ENCODE peak calls at places on chromosomes 13 and 19, in four cellular contexts. One of them, this sample, is unnamed.

GRCh38 chr13:49533586-49534269 is 38.0 kb downstream of the PHF11 start:
- DNase-seq in ovary: no peak
- DNase-seq in ACHN: no peak
- DNase-seq in astrocyte of the hippocampus: no peak
- DNase-seq in this sample: no peak

GRCh38 chr19:5913739-5914357 is at the start of gene CAPS:
- DNase-seq in ovary: no peak
- DNase-seq in ACHN: peak; percentile 76
- DNase-seq in astrocyte of the hippocampus: peak; percentile 94
- DNase-seq in this sample: peak; percentile 23

GRCh38 chr13:65540064-65540635 is 1690.0 kb downstream of the PCDH9 start:
- DNase-seq in ovary: no peak
- DNase-seq in ACHN: no peak
- DNase-seq in astrocyte of the hippocampus: peak; percentile 6
- DNase-seq in this sample: no peak

GRCh38 chr19:35166100-35167063 is 11.8 kb downstream of the FXYD5 start:
- DNase-seq in ovary: no peak
- DNase-seq in ACHN: no peak
- DNase-seq in astrocyte of the hippocampus: no peak
- DNase-seq in this sample: no peak

GRCh38 chr19:56566904-56567273 is 379 bp upstream of the ZNF470 start:
- DNase-seq in ovary: peak; percentile 68
- DNase-seq in ACHN: no peak
- DNase-seq in astrocyte of the hippocampus: no peak
- DNase-seq in this sample: peak; percentile 34

GRCh38 chr13:113916330-113916815 is 52.5 kb upstream of the GAS6 start:
- DNase-seq in ovary: no peak
- DNase-seq in ACHN: no peak
- DNase-seq in astrocyte of the hippocampus: no peak
- DNase-seq in this sample: peak; percentile 60

GRCh38 chr13:31884556-31884955 is 145.2 kb downstream of the RXFP2 start:
- DNase-seq in ovary: no peak
- DNase-seq in ACHN: no peak
- DNase-seq in astrocyte of the hippocampus: no peak
- DNase-seq in this sample: no peak

GRCh38 chr13:91576590-91576989 is 178.2 kb downstream of the GPC5 start:
- DNase-seq in ovary: no peak
- DNase-seq in ACHN: peak; percentile 4
- DNase-seq in astrocyte of the hippocampus: no peak
- DNase-seq in this sample: no peak

GRCh38 chr13:37141011-37141410 is 35.5 kb upstream of the CSNK1A1L start:
- DNase-seq in ovary: no peak
- DNase-seq in ACHN: no peak
- DNase-seq in astrocyte of the hippocampus: no peak
- DNase-seq in this sample: no peak

GRCh38 chr19:56301152-56301551 is 13.5 kb downstream of the ZSCAN5A start:
- DNase-seq in ovary: no peak
- DNase-seq in ACHN: no peak
- DNase-seq in astrocyte of the hippocampus: no peak
- DNase-seq in this sample: no peak

GRCh38 chr19:32231020-32231419 is 114.4 kb upstream of the ZNF507 start:
- DNase-seq in ovary: no peak
- DNase-seq in ACHN: no peak
- DNase-seq in astrocyte of the hippocampus: no peak
- DNase-seq in this sample: no peak

GRCh38 chr13:111475488-111475887 is 155.0 kb downstream of the TEX29 start:
- DNase-seq in ovary: no peak
- DNase-seq in ACHN: no peak
- DNase-seq in astrocyte of the hippocampus: no peak
- DNase-seq in this sample: no peak

GRCh38 chr19:38317104-38317612 is 1.4 kb upstream of the YIF1B start:
- DNase-seq in ovary: no peak
- DNase-seq in ACHN: no peak
- DNase-seq in astrocyte of the hippocampus: no peak
- DNase-seq in this sample: no peak

GRCh38 chr19:32691291-32691951 is at the start of gene NUDT19:
- DNase-seq in ovary: peak; percentile 78
- DNase-seq in ACHN: peak; percentile 86
- DNase-seq in astrocyte of the hippocampus: peak; percentile 93
- DNase-seq in this sample: peak; percentile 77

GRCh38 chr19:33868076-33868735 is 71.5 kb downstream of the KCTD15 start:
- DNase-seq in ovary: no peak
- DNase-seq in ACHN: no peak
- DNase-seq in astrocyte of the hippocampus: peak; percentile 32
- DNase-seq in this sample: peak; percentile 8